ENCODE peak calls at places on chromosome 11, in five cellular contexts. V is left ventricle myocardium inferior, W is hippocampal formation, J is NCI-H1694, S is GF-D8. H is an unnamed sample.

GRCh38 chr11:58471892-58472291 is 29.9 kb upstream of the OR5B12 start:
- DNase-seq in S (no peak), W (no peak), J (no peak), V (no peak), H (no peak)

GRCh38 chr11:116928102-116928777 is 90.8 kb upstream of the APOA1 start:
- DNase-seq in S (peak), V (no peak), J (no peak), W (no peak), H (peak)

GRCh38 chr11:44755553-44756505 is 29.1 kb downstream of the TSPAN18 start:
- DNase-seq in S (no peak), V (no peak), W (no peak), J (peak), H (no peak)

GRCh38 chr11:10666556-10666955 is 27.0 kb downstream of the IRAG1 start:
- DNase-seq in S (no peak), W (no peak), V (no peak), J (no peak), H (no peak)

GRCh38 chr11:78220218-78221157 is 31.8 kb downstream of the USP35 start:
- DNase-seq in W (no peak), J (no peak), S (no peak), V (no peak), H (no peak)

GRCh38 chr11:47924184-47924671 is 56.1 kb upstream of the PTPRJ start:
- DNase-seq in J (no peak), V (no peak), W (no peak), S (no peak), H (no peak)

GRCh38 chr11:60504219-60504618 is 11.0 kb upstream of the MS4A13 start:
- DNase-seq in W (no peak), J (no peak), V (no peak), S (no peak), H (peak)

GRCh38 chr11:44759743-44760476 is 33.1 kb downstream of the TSPAN18 start:
- DNase-seq in V (no peak), J (no peak), W (no peak), S (no peak), H (no peak)

GRCh38 chr11:130827697-130828377 is 88.4 kb downstream of the SNX19 start:
- DNase-seq in J (no peak), V (peak), S (no peak), W (no peak), H (peak)

GRCh38 chr11:88535916-88536547 is 198.5 kb upstream of the CTSC start:
- DNase-seq in W (no peak), S (no peak), V (no peak), J (no peak), H (peak)

GRCh38 chr11:95084509-95084908 is 5.1 kb upstream of the ENDOD1 start:
- DNase-seq in S (no peak), V (no peak), W (no peak), J (no peak), H (no peak)

GRCh38 chr11:46337626-46338345 is 9.5 kb upstream of the DGKZ start:
- DNase-seq in W (no peak), V (no peak), J (no peak), S (no peak), H (no peak)

H was measured in GM13976.